ENCODE peak calls at places on chromosomes 2 and 18, in eight cellular contexts. Q, O, I, D, W, M, P and C are unnamed samples.

GRCh38 chr2:240457223-240458043 is 22.0 kb downstream of the GPC1 start:
- DNase-seq in Q (no peak), O (no peak), I (no peak), D (peak; percentile 60), W (no peak), M (no peak), P (no peak), C (no peak)

GRCh38 chr18:75253784-75254183 is 43.2 kb downstream of the TSHZ1 start:
- DNase-seq in Q (peak; percentile 23), O (no peak), I (no peak), D (no peak), W (no peak), M (no peak), P (no peak), C (peak; percentile 39)

GRCh38 chr18:5890261-5890605 is 5.1 kb downstream of the TMEM200C start:
- DNase-seq in Q (no peak), O (no peak), I (no peak), D (peak; percentile 5), W (no peak), M (no peak), P (no peak), C (no peak)

GRCh38 chr2:239519081-239519920 is 118.5 kb upstream of the HDAC4 start:
- DNase-seq in Q (no peak), O (no peak), I (no peak), D (no peak), W (no peak), M (no peak), P (no peak), C (no peak)

GRCh38 chr2:66481100-66481549 is 46.2 kb downstream of the MEIS1 start:
- DNase-seq in Q (peak; percentile 93), O (no peak), I (no peak), D (no peak), W (no peak), M (peak; percentile 15), P (peak; percentile 60), C (peak; percentile 82)

GRCh38 chr2:241068942-241069810 is 32.9 kb downstream of the MTERF4 start:
- DNase-seq in Q (no peak), O (no peak), I (no peak), D (no peak), W (no peak), M (no peak), P (no peak), C (no peak)

GRCh38 chr2:100470898-100471514 is 724 bp downstream of the NMS start:
- DNase-seq in Q (no peak), O (no peak), I (no peak), D (peak; percentile 12), W (no peak), M (peak; percentile 39), P (peak; percentile 55), C (peak; percentile 39)

GRCh38 chr2:152251811-152252210 is 76.2 kb upstream of the STAM2 start:
- DNase-seq in Q (no peak), O (no peak), I (no peak), D (no peak), W (no peak), M (no peak), P (no peak), C (peak; percentile 15)

GRCh38 chr18:69161383-69162028 is 239.2 kb upstream of the DOK6 start:
- DNase-seq in Q (no peak), O (no peak), I (no peak), D (peak; percentile 60), W (no peak), M (no peak), P (no peak), C (no peak)

GRCh38 chr2:66370824-66371223 is 64.1 kb upstream of the MEIS1 start:
- DNase-seq in Q (no peak), O (no peak), I (no peak), D (no peak), W (no peak), M (no peak), P (no peak), C (no peak)

GRCh38 chr2:187451510-187451909 is 3.5 kb upstream of the CALCRL start:
- DNase-seq in Q (no peak), O (no peak), I (no peak), D (no peak), W (no peak), M (no peak), P (no peak), C (no peak)

DNA sequence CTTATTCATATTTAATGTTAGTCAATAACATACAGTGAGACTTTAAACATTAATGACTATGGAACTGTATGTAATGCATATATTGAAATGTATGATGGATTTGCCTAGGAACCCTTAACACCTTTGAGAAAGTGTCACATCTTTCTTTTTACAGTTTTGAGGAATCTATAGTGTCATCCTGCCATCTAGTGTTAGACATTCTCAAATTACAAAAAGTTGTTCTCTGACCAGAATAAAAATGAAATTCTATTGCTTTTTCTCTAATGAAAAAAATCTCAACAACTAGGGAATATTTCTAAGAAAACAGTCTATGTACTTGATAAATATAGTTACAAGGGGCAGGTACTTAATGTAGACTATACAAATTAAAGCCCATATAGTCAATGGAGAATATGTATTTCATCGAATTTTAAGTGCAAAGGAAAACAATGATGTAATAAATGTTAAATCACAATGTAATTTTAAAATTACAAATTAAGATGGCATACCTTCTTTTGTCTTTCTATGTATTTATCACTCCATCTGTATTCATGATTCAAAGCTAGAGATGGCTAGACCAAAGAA is 5.1 kb upstream of the CALCRL start:
- DNase-seq in Q (peak; percentile 68), O (peak; percentile 7), I (peak; percentile 29), D (no peak), W (no peak), M (no peak), P (no peak), C (peak; percentile 33)
- TF ChIP-seq CTCF in Q (peak; percentile 10), O (peak; percentile 69), I (peak; percentile 18), D (peak; percentile 54), W (peak; percentile 27), M (peak; percentile 25), P (peak; percentile 62), C (no peak)

DNA sequence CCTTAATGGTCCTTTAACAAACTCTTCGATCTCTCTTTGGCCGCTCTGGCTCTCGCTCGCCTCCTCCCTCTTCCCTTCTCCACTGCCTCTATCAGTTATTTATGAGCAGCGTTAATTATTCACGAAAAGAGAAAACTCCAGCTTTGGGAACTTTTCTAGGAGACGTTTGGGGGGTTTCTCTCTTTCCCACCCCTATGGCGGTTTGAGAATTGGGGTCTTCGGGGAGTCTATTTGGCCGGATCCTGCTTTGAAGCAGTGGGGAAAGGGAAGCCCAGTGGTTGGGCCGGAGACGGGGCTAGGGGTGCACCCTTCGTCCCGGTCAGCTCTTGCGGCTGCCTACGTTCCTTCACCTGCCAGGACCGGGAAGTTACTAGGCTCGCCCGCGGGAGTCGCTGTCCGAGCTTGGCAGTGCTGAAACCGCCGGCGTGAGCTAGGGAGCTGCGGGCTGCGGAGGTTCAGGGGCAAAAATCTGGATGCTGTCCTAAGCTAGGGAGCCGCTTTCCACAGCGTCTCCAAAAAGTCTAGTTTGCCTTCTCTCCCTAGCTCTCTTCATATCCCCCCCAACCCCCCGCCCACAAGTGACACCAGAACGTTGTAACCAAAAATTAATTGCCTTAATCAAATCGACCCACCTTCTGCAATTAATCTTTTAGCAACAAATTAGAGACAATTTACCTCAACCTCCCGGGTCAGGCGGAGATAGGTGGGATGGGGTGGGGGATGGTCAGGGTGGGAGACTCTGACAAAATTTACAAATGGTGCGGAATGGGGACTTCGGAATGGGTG is 8.9 kb upstream of the SKOR2 start:
- DNase-seq in Q (peak; percentile 25), O (peak; percentile 28), I (no peak), D (peak; percentile 5), W (no peak), M (no peak), P (peak; percentile 47), C (peak; percentile 48)
- TF ChIP-seq MAX in Q (no peak), O (no peak), I (no peak), D (no peak), W (no peak), M (peak; percentile 47), P (no peak), C (no peak)

GRCh38 chr2:25960396-25960795 is 21.9 kb downstream of the KIF3C start:
- DNase-seq in Q (no peak), O (no peak), I (no peak), D (no peak), W (no peak), M (no peak), P (no peak), C (no peak)
- TF ChIP-seq POLR2A in Q (no peak), O (no peak), I (no peak), D (no peak), W (no peak), M (no peak), P (no peak), C (no peak)

GRCh38 chr18:46040747-46041104 is 31.3 kb downstream of the PSTPIP2 start:
- DNase-seq in Q (no peak), O (no peak), I (no peak), D (no peak), W (no peak), M (no peak), P (peak; percentile 15), C (peak; percentile 12)
- TF ChIP-seq CTCF in Q (no peak), O (no peak), I (no peak), D (no peak), W (no peak), M (no peak), P (peak; percentile 21), C (no peak)

GRCh38 chr2:59885536-59885935 is 667.9 kb downstream of the BCL11A start:
- DNase-seq in Q (no peak), O (no peak), I (no peak), D (no peak), W (no peak), M (no peak), P (no peak), C (no peak)

GRCh38 chr2:59888015-59888414 is 665.4 kb downstream of the BCL11A start:
- DNase-seq in Q (no peak), O (no peak), I (no peak), D (no peak), W (peak; percentile 15), M (peak; percentile 13), P (no peak), C (peak; percentile 18)

GRCh38 chr2:59886758-59887157 is 666.7 kb downstream of the BCL11A start:
- DNase-seq in Q (no peak), O (no peak), I (no peak), D (no peak), W (no peak), M (no peak), P (no peak), C (no peak)

GRCh38 chr2:59888706-59889105 is 664.7 kb downstream of the BCL11A start:
- DNase-seq in Q (no peak), O (no peak), I (no peak), D (no peak), W (no peak), M (no peak), P (no peak), C (no peak)

GRCh38 chr2:59887348-59887747 is 666.1 kb downstream of the BCL11A start:
- DNase-seq in Q (no peak), O (no peak), I (no peak), D (no peak), W (no peak), M (no peak), P (no peak), C (no peak)
- TF ChIP-seq MAX in Q (no peak), O (no peak), I (no peak), D (no peak), W (no peak), M (no peak), P (no peak), C (no peak)

GRCh38 chr2:81148323-81148722 is 843.8 kb upstream of the LRRTM1 start:
- DNase-seq in Q (no peak), O (no peak), I (no peak), D (no peak), W (no peak), M (no peak), P (no peak), C (no peak)
- TF ChIP-seq POLR2A in Q (no peak), O (no peak), I (no peak), D (no peak), W (no peak), M (no peak), P (no peak), C (no peak)